ENCODE peak calls at places on chromosomes 4 and X, in six cellular contexts. H is bronchial epithelial cell, E is nephron progenitor cell, D is breast epithelium, S is neural progenitor cell, X is OCI-LY7. W is an unnamed sample.

GRCh38 chrX:22664826-22665225 is 334.9 kb upstream of the DDX53 start:
- DNase-seq in H (no peak), E (no peak), D (no peak), S (no peak), X (no peak), W (no peak)

GRCh38 chr4:30867427-30867826 is 147.3 kb downstream of the PCDH7 start:
- DNase-seq in H (peak), E (no peak), D (peak), S (no peak), X (no peak), W (no peak)

GRCh38 chrX:11567528-11568220 is 98.0 kb downstream of the ARHGAP6 start:
- DNase-seq in H (no peak), E (no peak), D (no peak), S (no peak), X (no peak), W (no peak)

GRCh38 chr4:94634266-94634665 is 123.5 kb upstream of the BMPR1B start:
- DNase-seq in H (no peak), E (no peak), D (no peak), S (no peak), X (no peak), W (no peak)

GRCh38 chr4:85779165-85779564 is 304.2 kb downstream of the ARHGAP24 start:
- DNase-seq in H (no peak), E (no peak), D (no peak), S (no peak), X (peak), W (no peak)

GRCh38 chr4:148893095-148893494 is 450.9 kb upstream of the NR3C2 start:
- DNase-seq in H (no peak), E (no peak), D (no peak), S (no peak), X (no peak), W (no peak)

GRCh38 chr4:98565646-98566403 is 92.6 kb downstream of the TSPAN5 start:
- DNase-seq in H (no peak), E (no peak), D (no peak), S (no peak), X (no peak), W (no peak)

GRCh38 chrX:31445542-31445941 is 373.7 kb upstream of the FTHL17 start:
- DNase-seq in H (no peak), E (no peak), D (no peak), S (no peak), X (no peak), W (no peak)

GRCh38 chrX:10233173-10233572 is 76.4 kb downstream of the CLCN4 start:
- DNase-seq in H (no peak), E (no peak), D (no peak), S (no peak), X (no peak), W (no peak)

GRCh38 chrX:153925739-153926593 is at the start of gene ARHGAP4:
- DNase-seq in H (no peak), E (no peak), D (no peak), S (peak), X (peak), W (peak)

GRCh38 chr4:151541438-151542071 is 132.6 kb downstream of the FHIP1A start:
- DNase-seq in H (peak), E (peak), D (no peak), S (peak), X (no peak), W (no peak)

GRCh38 chrX:13898603-13899002 is 81.7 kb upstream of the GPM6B start:
- DNase-seq in H (peak), E (no peak), D (no peak), S (no peak), X (no peak), W (no peak)

GRCh38 chrX:64093761-64094160 is 111.7 kb downstream of the AMER1 start:
- DNase-seq in H (peak), E (peak), D (no peak), S (peak), X (peak), W (no peak)

GRCh38 chrX:45845142-45845541 is 644.5 kb upstream of the DIPK2B start:
- DNase-seq in H (no peak), E (no peak), D (no peak), S (no peak), X (no peak), W (no peak)

GRCh38 chrX:151981129-151981528 is 6.7 kb upstream of the GABRE start:
- DNase-seq in H (peak), E (no peak), D (no peak), S (no peak), X (no peak), W (no peak)

GRCh38 chrX:154006965-154007364 is 12.7 kb downstream of the IRAK1 start:
- DNase-seq in H (no peak), E (no peak), D (no peak), S (no peak), X (no peak), W (peak)

GRCh38 chr4:136505020-136505419 is 1027.3 kb downstream of the PCDH18 start:
- DNase-seq in H (peak), E (no peak), D (no peak), S (peak), X (no peak), W (no peak)

GRCh38 chr4:172515266-172515879 is 653.2 kb upstream of the GALNT7 start:
- DNase-seq in H (no peak), E (no peak), D (no peak), S (peak), X (no peak), W (no peak)

GRCh38 chr4:153579410-153579809 is 104.7 kb upstream of the TLR2 start:
- DNase-seq in H (no peak), E (peak), D (no peak), S (no peak), X (peak), W (no peak)

GRCh38 chrX:130251671-130252070 is 17.0 kb downstream of the ZNF280C start:
- DNase-seq in H (no peak), E (no peak), D (no peak), S (no peak), X (no peak), W (no peak)

GRCh38 chrX:40392599-40392998 is 188.2 kb upstream of the ATP6AP2 start:
- DNase-seq in H (no peak), E (no peak), D (no peak), S (peak), X (no peak), W (no peak)

GRCh38 chr4:54855221-54855854 is 197.6 kb downstream of the KIT start:
- DNase-seq in H (no peak), E (no peak), D (peak), S (no peak), X (no peak), W (peak)

GRCh38 chrX:120561634-120562568 is 1.1 kb upstream of the CUL4B start:
- DNase-seq in H (no peak), E (no peak), D (no peak), S (no peak), X (peak), W (no peak)

GRCh38 chr4:109873791-109874514 is 26.0 kb downstream of the LRIT3 start:
- DNase-seq in H (peak), E (no peak), D (no peak), S (no peak), X (peak), W (no peak)

GRCh38 chr4:106892786-106893185 is 143.3 kb downstream of the DKK2 start:
- DNase-seq in H (no peak), E (no peak), D (no peak), S (no peak), X (no peak), W (peak)

GRCh38 chrX:31580227-31580626 is 508.4 kb upstream of the FTHL17 start:
- DNase-seq in H (no peak), E (peak), D (no peak), S (no peak), X (no peak), W (no peak)

GRCh38 chr4:14504162-14504561 is 498.1 kb upstream of the CPEB2 start:
- DNase-seq in H (no peak), E (no peak), D (no peak), S (no peak), X (no peak), W (no peak)

DNA sequence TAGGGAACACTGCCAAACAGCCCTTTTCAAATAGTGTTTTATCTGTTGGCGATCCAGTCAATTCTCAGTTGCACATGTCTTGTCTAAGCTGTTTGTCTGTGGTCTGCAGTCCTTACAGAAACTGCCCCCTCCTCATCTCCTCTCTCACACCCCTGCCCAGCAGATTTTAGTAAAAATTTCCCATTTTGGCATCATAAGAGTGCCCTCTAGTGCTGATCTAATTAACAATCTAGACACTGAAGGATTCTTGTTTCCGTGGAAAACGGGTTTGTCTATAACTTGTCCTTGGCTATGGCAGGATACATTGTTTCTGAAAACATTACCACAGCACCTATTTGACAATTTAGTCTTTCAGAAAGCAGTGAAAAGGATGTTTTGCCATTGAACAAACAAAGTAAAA is 227.2 kb upstream of the MBNL3 start:
- DNase-seq in H (no peak), E (no peak), D (no peak), S (peak), X (no peak), W (no peak)
- TF ChIP-seq CTCF in H (peak), E (peak), D (no peak), S (peak), X (peak), W (no peak)

DNA sequence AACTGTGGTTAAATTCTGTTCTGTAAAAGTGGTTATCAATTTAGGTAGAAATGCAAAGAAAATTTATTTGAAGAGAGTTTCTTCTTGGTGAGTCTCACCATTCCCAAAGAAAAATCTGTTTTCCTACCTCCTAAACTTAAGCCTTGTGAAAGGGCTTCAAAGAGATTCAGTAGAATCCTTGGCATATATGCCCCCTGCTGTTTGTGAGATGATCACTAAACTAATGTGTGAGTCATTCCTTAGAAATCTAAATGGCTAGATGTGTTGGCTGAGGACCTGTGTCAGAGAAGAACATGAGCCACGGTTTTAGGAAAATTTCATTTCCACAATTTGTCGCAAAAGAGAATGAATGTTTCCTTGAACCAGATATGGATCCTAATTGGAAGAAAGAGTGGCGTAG is 260.9 kb downstream of the SLC7A11 start:
- DNase-seq in H (peak), E (no peak), D (no peak), S (no peak), X (no peak), W (no peak)
- TF ChIP-seq CTCF in H (peak), E (no peak), D (no peak), S (no peak), X (peak), W (no peak)

DNA sequence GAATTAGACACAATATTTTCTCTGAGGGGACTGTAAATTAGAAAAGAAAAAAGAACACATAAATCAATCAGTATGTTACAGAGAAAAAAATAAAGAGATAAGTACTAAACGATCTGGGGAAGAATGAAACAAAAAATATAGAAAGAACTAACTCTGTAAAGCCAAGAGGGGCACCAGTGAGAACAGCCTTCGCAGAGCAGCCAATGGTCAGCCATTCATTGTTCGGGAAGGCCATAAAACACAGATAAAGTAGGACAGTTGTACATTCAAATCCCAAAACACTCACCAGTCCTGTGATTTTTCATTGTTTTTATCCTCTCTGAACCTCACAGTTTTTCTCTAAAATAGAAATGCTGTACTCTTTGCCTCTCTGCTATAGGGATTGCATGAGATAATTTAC is 127.9 kb downstream of the NEK1 start:
- DNase-seq in H (no peak), E (no peak), D (no peak), S (no peak), X (no peak), W (no peak)
- TF ChIP-seq CTCF in H (no peak), E (no peak), D (no peak), S (peak), X (no peak), W (no peak)

GRCh38 chrX:107775000-107775733 is 420 bp downstream of the TSC22D3 start:
- DNase-seq in H (no peak), E (no peak), D (no peak), S (peak), X (no peak), W (no peak)
- TF ChIP-seq CTCF in H (no peak), E (no peak), D (no peak), S (peak), X (no peak), W (no peak)